ENCODE peak calls at places on chromosomes 4 and X, in nine cellular contexts. W is stimulated activated CD8-positive, alpha-beta memory T cell treated with anti-CD3 and anti-CD28 coated beads, Interleukin-4, amount 100 ng/mL, for 4 hours; P is stimulated activated CD4-positive, alpha-beta T cell treated with anti-CD3 and anti-CD28 coated beads, Interleukin-2, amount 100 ng/mL, for 24 hours; L is left kidney; S is MCF 10A; N is HT1080; B is right cardiac atrium; Q is hepatocyte; V is ovary. O is an unnamed sample.

GRCh38 chr4:155972098-155972497 is 18.4 kb upstream of the CTSO start:
- DNase-seq in W (no peak), P (no peak), L (peak), S (peak), N (peak), B (peak), Q (no peak), V (no peak), O (peak)

GRCh38 chr4:186029731-186030421 is 39.1 kb upstream of the TLR3 start:
- DNase-seq in W (no peak), P (no peak), L (peak), S (no peak), N (no peak), B (peak), Q (peak), V (peak), O (no peak)

GRCh38 chr4:189117426-189117825 is 823.2 kb upstream of the FRG1 start:
- DNase-seq in W (no peak), P (no peak), L (no peak), S (no peak), N (peak), B (no peak), Q (no peak), V (no peak), O (no peak)

GRCh38 chr4:13844740-13845139 is 217.2 kb upstream of the BOD1L1 start:
- DNase-seq in W (no peak), P (no peak), L (no peak), S (peak), N (no peak), B (no peak), Q (no peak), V (no peak), O (no peak)

GRCh38 chrX:136168929-136169735 is 21.8 kb downstream of the FHL1 start:
- DNase-seq in W (no peak), P (no peak), L (peak), S (peak), N (peak), B (peak), Q (peak), V (no peak), O (no peak)

GRCh38 chr4:6824772-6825402 is 42.4 kb downstream of the KIAA0232 start:
- DNase-seq in W (no peak), P (no peak), L (no peak), S (no peak), N (no peak), B (no peak), Q (no peak), V (no peak), O (no peak)

GRCh38 chrX:50805316-50805715 is 8.7 kb downstream of the SHROOM4 start:
- DNase-seq in W (no peak), P (no peak), L (peak), S (no peak), N (no peak), B (no peak), Q (no peak), V (no peak), O (no peak)

GRCh38 chr4:69523385-69524132 is 27.9 kb upstream of the UGT2B4 start:
- DNase-seq in W (no peak), P (no peak), L (no peak), S (no peak), N (no peak), B (no peak), Q (no peak), V (no peak), O (no peak)

GRCh38 chr4:186190456-186191265 is 706 bp upstream of the CYP4V2 start:
- DNase-seq in W (peak), P (peak), L (peak), S (no peak), N (peak), B (no peak), Q (peak), V (no peak), O (peak)

GRCh38 chr4:163404570-163404969 is 60.9 kb downstream of the NPY5R start:
- DNase-seq in W (no peak), P (no peak), L (peak), S (peak), N (no peak), B (no peak), Q (no peak), V (no peak), O (no peak)

GRCh38 chr4:2261110-2261852 is 628 bp downstream of the MXD4 start:
- DNase-seq in W (no peak), P (peak), L (peak), S (peak), N (no peak), B (peak), Q (peak), V (peak), O (peak)

GRCh38 chr4:2621419-2621818 is 85.0 kb downstream of the FAM193A start:
- DNase-seq in W (no peak), P (no peak), L (no peak), S (no peak), N (no peak), B (no peak), Q (no peak), V (no peak), O (no peak)

GRCh38 chrX:9948406-9948805 is 18.8 kb upstream of the CLDN34 start:
- DNase-seq in W (no peak), P (no peak), L (no peak), S (no peak), N (no peak), B (no peak), Q (no peak), V (no peak), O (no peak)

GRCh38 chr4:106659386-106659785 is 290.8 kb upstream of the GIMD1 start:
- DNase-seq in W (no peak), P (no peak), L (no peak), S (peak), N (peak), B (no peak), Q (no peak), V (no peak), O (no peak)

GRCh38 chrX:153225438-153226098 is 46.5 kb downstream of the MAGEA1 start:
- DNase-seq in W (no peak), P (no peak), L (no peak), S (no peak), N (no peak), B (no peak), Q (no peak), V (no peak), O (no peak)

GRCh38 chr4:25743971-25744370 is 88.3 kb downstream of the SLC34A2 start:
- DNase-seq in W (no peak), P (no peak), L (no peak), S (peak), N (no peak), B (no peak), Q (no peak), V (no peak), O (no peak)

GRCh38 chrX:38085797-38086196 is 79.4 kb downstream of the SYTL5 start:
- DNase-seq in W (no peak), P (no peak), L (no peak), S (no peak), N (no peak), B (no peak), Q (no peak), V (no peak), O (no peak)

GRCh38 chr4:184255917-184256642 is 38.4 kb upstream of the ENPP6 start:
- DNase-seq in W (no peak), P (no peak), L (no peak), S (no peak), N (no peak), B (no peak), Q (no peak), V (no peak), O (no peak)

GRCh38 chrX:134603806-134604700 is 54.2 kb downstream of the PLAC1 start:
- DNase-seq in W (no peak), P (no peak), L (no peak), S (peak), N (peak), B (no peak), Q (no peak), V (no peak), O (no peak)

GRCh38 chr4:75514949-75515612 is 808 bp downstream of the THAP6 start:
- DNase-seq in W (no peak), P (peak), L (peak), S (peak), N (no peak), B (no peak), Q (no peak), V (no peak), O (peak)

GRCh38 chrX:154123241-154124219 is 20.5 kb upstream of the OPN1LW start:
- DNase-seq in W (no peak), P (peak), L (no peak), S (no peak), N (no peak), B (peak), Q (peak), V (no peak), O (no peak)

GRCh38 chr4:74042681-74043080 is 4.2 kb upstream of the CXCL3 start:
- DNase-seq in W (no peak), P (no peak), L (no peak), S (no peak), N (no peak), B (no peak), Q (peak), V (no peak), O (no peak)

GRCh38 chrX:132692066-132692465 is 203.2 kb upstream of the MBNL3 start:
- DNase-seq in W (no peak), P (no peak), L (no peak), S (peak), N (peak), B (peak), Q (peak), V (no peak), O (no peak)

GRCh38 chr4:3434891-3435683 is 6.7 kb upstream of the HGFAC start:
- DNase-seq in W (no peak), P (no peak), L (peak), S (no peak), N (no peak), B (no peak), Q (no peak), V (peak), O (no peak)

GRCh38 chr4:20252656-20253271 is 1.1 kb downstream of the SLIT2 start:
- DNase-seq in W (no peak), P (no peak), L (peak), S (peak), N (no peak), B (peak), Q (peak), V (peak), O (no peak)

GRCh38 chrX:70039758-70040157 is 10.0 kb downstream of the AWAT2 start:
- DNase-seq in W (no peak), P (no peak), L (no peak), S (peak), N (no peak), B (no peak), Q (no peak), V (no peak), O (no peak)

GRCh38 chrX:131146702-131147101 is 88.6 kb downstream of the ARHGAP36 start:
- DNase-seq in W (no peak), P (no peak), L (peak), S (no peak), N (no peak), B (no peak), Q (no peak), V (no peak), O (no peak)

GRCh38 chr4:3387943-3388348 is 53.8 kb upstream of the HGFAC start:
- DNase-seq in W (no peak), P (no peak), L (peak), S (peak), N (peak), B (peak), Q (no peak), V (peak), O (no peak)

GRCh38 chr4:8665406-8666360 is 73.1 kb downstream of the CPZ start:
- DNase-seq in W (no peak), P (no peak), L (no peak), S (no peak), N (peak), B (no peak), Q (no peak), V (no peak), O (no peak)

GRCh38 chr4:47612116-47613023 is 127.3 kb downstream of the ATP10D start:
- DNase-seq in W (no peak), P (no peak), L (no peak), S (no peak), N (peak), B (no peak), Q (no peak), V (no peak), O (no peak)

GRCh38 chr4:101515099-101515498 is 167.8 kb upstream of the PPP3CA start:
- DNase-seq in W (no peak), P (no peak), L (no peak), S (no peak), N (no peak), B (no peak), Q (no peak), V (no peak), O (no peak)